ENCODE peak calls at places on chromosomes 2 and 18, in ten cellular contexts. A, J, Q, E, C, O, N, S, T and M are unnamed samples.
A peak's percentile ranks its signal among the peaks of the same experiment; 100 is the strongest.

GRCh38 chr18:22980394-22980793 is 47.3 kb downstream of the RBBP8 start:
- DNase-seq in A (no peak), J (no peak), Q (no peak), E (no peak), C (no peak), O (no peak), N (no peak), S (no peak), T (no peak), M (no peak)

GRCh38 chr2:27370816-27371620 is 602 bp downstream of the SNX17 start:
- DNase-seq in A (no peak), J (peak; percentile 50), Q (no peak), E (no peak), C (no peak), O (peak; percentile 3), N (peak; percentile 21), S (peak; percentile 55), T (no peak), M (peak; percentile 54)

GRCh38 chr2:209985879-209986278 is 16.6 kb upstream of the RPE start:
- DNase-seq in A (no peak), J (no peak), Q (no peak), E (no peak), C (no peak), O (no peak), N (no peak), S (no peak), T (no peak), M (no peak)

GRCh38 chr2:64887565-64887964 is 101.6 kb upstream of the SLC1A4 start:
- DNase-seq in A (no peak), J (no peak), Q (no peak), E (no peak), C (no peak), O (no peak), N (no peak), S (no peak), T (no peak), M (no peak)

GRCh38 chr2:128603411-128603924 is 284.8 kb upstream of the HS6ST1 start:
- DNase-seq in A (no peak), J (no peak), Q (no peak), E (no peak), C (no peak), O (no peak), N (no peak), S (no peak), T (no peak), M (no peak)

GRCh38 chr2:177396630-177397460 is 4.3 kb downstream of the AGPS start:
- DNase-seq in A (no peak), J (no peak), Q (no peak), E (peak; percentile 24), C (no peak), O (no peak), N (peak; percentile 56), S (peak; percentile 92), T (peak; percentile 88), M (peak; percentile 85)

GRCh38 chr18:2901405-2901989 is 54.7 kb downstream of the EMILIN2 start:
- DNase-seq in A (no peak), J (no peak), Q (no peak), E (peak; percentile 47), C (no peak), O (no peak), N (no peak), S (no peak), T (no peak), M (no peak)

GRCh38 chr2:54669677-54670484 is 53.6 kb upstream of the EML6 start:
- DNase-seq in A (no peak), J (no peak), Q (no peak), E (no peak), C (no peak), O (no peak), N (peak; percentile 31), S (peak; percentile 27), T (no peak), M (peak; percentile 70)

GRCh38 chr2:184599875-184600227 is 1.5 kb downstream of the ZNF804A start:
- DNase-seq in A (no peak), J (peak; percentile 5), Q (no peak), E (no peak), C (no peak), O (no peak), N (no peak), S (peak; percentile 5), T (no peak), M (no peak)

GRCh38 chr18:77977331-77977730 is 727.7 kb downstream of the GALR1 start:
- DNase-seq in A (no peak), J (no peak), Q (no peak), E (no peak), C (no peak), O (no peak), N (no peak), S (no peak), T (no peak), M (no peak)

GRCh38 chr2:16275718-16276117 is 335.4 kb downstream of the MYCN start:
- DNase-seq in A (no peak), J (no peak), Q (no peak), E (no peak), C (no peak), O (no peak), N (no peak), S (no peak), T (no peak), M (no peak)

GRCh38 chr18:24254071-24254470 is 115.2 kb downstream of the CABYR start:
- DNase-seq in A (no peak), J (no peak), Q (no peak), E (no peak), C (no peak), O (no peak), N (no peak), S (no peak), T (no peak), M (no peak)

GRCh38 chr2:176518823-176519222 is 249.6 kb downstream of the MTX2 start:
- DNase-seq in A (no peak), J (no peak), Q (no peak), E (no peak), C (no peak), O (no peak), N (no peak), S (peak; percentile 71), T (peak; percentile 93), M (no peak)

GRCh38 chr2:35033748-35034147 is 1321.8 kb upstream of the CRIM1 start:
- DNase-seq in A (no peak), J (no peak), Q (no peak), E (no peak), C (no peak), O (no peak), N (no peak), S (no peak), T (no peak), M (no peak)

GRCh38 chr18:69725009-69725408 is 222.7 kb downstream of the CD226 start:
- DNase-seq in A (no peak), J (no peak), Q (peak; percentile 17), E (no peak), C (no peak), O (no peak), N (no peak), S (no peak), T (no peak), M (peak; percentile 22)

GRCh38 chr18:59456657-59457056 is 97.6 kb upstream of the LMAN1 start:
- DNase-seq in A (no peak), J (no peak), Q (no peak), E (no peak), C (no peak), O (no peak), N (no peak), S (no peak), T (no peak), M (no peak)

GRCh38 chr2:197108758-197109157 is 182.3 kb upstream of the PGAP1 start:
- DNase-seq in A (no peak), J (no peak), Q (no peak), E (peak; percentile 44), C (peak; percentile 24), O (no peak), N (peak; percentile 94), S (peak; percentile 89), T (no peak), M (peak; percentile 97)

GRCh38 chr2:3277050-3277747 is 100.4 kb downstream of the EIPR1 start:
- DNase-seq in A (no peak), J (no peak), Q (no peak), E (no peak), C (no peak), O (no peak), N (no peak), S (no peak), T (no peak), M (no peak)

GRCh38 chr2:188519133-188519532 is 227.5 kb downstream of the GULP1 start:
- DNase-seq in A (no peak), J (no peak), Q (no peak), E (no peak), C (no peak), O (no peak), N (no peak), S (peak; percentile 36), T (no peak), M (no peak)

GRCh38 chr2:202269585-202269984 is 4.0 kb downstream of the NOP58 start:
- DNase-seq in A (no peak), J (peak; percentile 27), Q (no peak), E (no peak), C (no peak), O (no peak), N (no peak), S (no peak), T (no peak), M (no peak)

GRCh38 chr2:177724398-177725287 is 332.1 kb downstream of the AGPS start:
- DNase-seq in A (no peak), J (peak; percentile 59), Q (peak; percentile 27), E (peak; percentile 5), C (peak; percentile 37), O (peak; percentile 57), N (peak; percentile 40), S (peak; percentile 49), T (peak; percentile 19), M (peak; percentile 41)

GRCh38 chr2:216012133-216012829 is 1.1 kb downstream of the MREG start:
- DNase-seq in A (no peak), J (no peak), Q (no peak), E (no peak), C (no peak), O (no peak), N (no peak), S (no peak), T (no peak), M (peak; percentile 53)

GRCh38 chr2:168139791-168140190 is 107.6 kb downstream of the STK39 start:
- DNase-seq in A (no peak), J (no peak), Q (no peak), E (no peak), C (no peak), O (no peak), N (peak; percentile 10), S (peak; percentile 15), T (no peak), M (no peak)

GRCh38 chr2:25981596-25982272 is 563 bp downstream of the KIF3C start:
- DNase-seq in A (no peak), J (peak; percentile 21), Q (peak; percentile 60), E (no peak), C (no peak), O (no peak), N (no peak), S (no peak), T (no peak), M (peak; percentile 15)

GRCh38 chr18:22517356-22517755 is 99.6 kb upstream of the CTAGE1 start:
- DNase-seq in A (no peak), J (no peak), Q (no peak), E (no peak), C (no peak), O (no peak), N (no peak), S (no peak), T (no peak), M (no peak)

GRCh38 chr2:235383272-235383843 is 110.5 kb upstream of the AGAP1 start:
- DNase-seq in A (no peak), J (no peak), Q (no peak), E (no peak), C (no peak), O (no peak), N (no peak), S (no peak), T (no peak), M (peak; percentile 38)

GRCh38 chr18:62183578-62184195 is 3.2 kb downstream of the PIGN start:
- DNase-seq in A (no peak), J (peak; percentile 39), Q (no peak), E (no peak), C (peak; percentile 1), O (peak; percentile 58), N (peak; percentile 43), S (peak; percentile 38), T (peak; percentile 29), M (peak; percentile 57)

GRCh38 chr18:64094210-64094609 is 54.7 kb downstream of the LINC00305 start:
- DNase-seq in A (no peak), J (no peak), Q (no peak), E (no peak), C (no peak), O (no peak), N (no peak), S (no peak), T (no peak), M (no peak)